ENCODE peak calls at places on chromosomes 1 and 21, in six cellular contexts. One of them, this sample, is unnamed.

GRCh38 chr1:30384286-30385245 is 338.8 kb downstream of the MATN1 start:
- DNase-seq in K562: no peak
- DNase-seq in H1: no peak
- DNase-seq in GM12892: no peak
- DNase-seq in GM12878: no peak
- DNase-seq in HepG2: no peak
- DNase-seq in this sample: no peak

GRCh38 chr21:41611441-41611840 is 103.5 kb upstream of the TMPRSS2 start:
- DNase-seq in K562: no peak
- DNase-seq in H1: no peak
- DNase-seq in GM12892: no peak
- DNase-seq in GM12878: no peak
- DNase-seq in HepG2: no peak
- DNase-seq in this sample: no peak

GRCh38 chr1:214234635-214235025 is 46.3 kb upstream of the SMYD2 start:
- DNase-seq in K562: no peak
- DNase-seq in H1: no peak
- DNase-seq in GM12892: no peak
- DNase-seq in GM12878: no peak
- DNase-seq in HepG2: no peak
- DNase-seq in this sample: no peak

GRCh38 chr1:1313500-1314236 is 5.3 kb downstream of the PUSL1 start:
- DNase-seq in K562: no peak
- DNase-seq in H1: no peak
- DNase-seq in GM12892: no peak
- DNase-seq in GM12878: no peak
- DNase-seq in HepG2: no peak
- DNase-seq in this sample: no peak

GRCh38 chr1:53594391-53595180 is 135.4 kb downstream of the DMRTB1 start:
- DNase-seq in K562: no peak
- DNase-seq in H1: no peak
- DNase-seq in GM12892: no peak
- DNase-seq in GM12878: no peak
- DNase-seq in HepG2: no peak
- DNase-seq in this sample: no peak

GRCh38 chr1:177913762-177914540 is 55.9 kb downstream of the SEC16B start:
- DNase-seq in K562: no peak
- DNase-seq in H1: no peak
- DNase-seq in GM12892: no peak
- DNase-seq in GM12878: no peak
- DNase-seq in HepG2: peak
- DNase-seq in this sample: no peak

GRCh38 chr1:183239220-183239742 is 53.2 kb downstream of the LAMC2 start:
- DNase-seq in K562: no peak
- DNase-seq in H1: no peak
- DNase-seq in GM12892: no peak
- DNase-seq in GM12878: no peak
- DNase-seq in HepG2: no peak
- DNase-seq in this sample: no peak

GRCh38 chr1:111497592-111497991 is 5.8 kb downstream of the ADORA3 start:
- DNase-seq in K562: no peak
- DNase-seq in H1: no peak
- DNase-seq in GM12892: no peak
- DNase-seq in GM12878: no peak
- DNase-seq in HepG2: no peak
- DNase-seq in this sample: no peak

GRCh38 chr1:222006715-222007114 is 264.8 kb upstream of the DUSP10 start:
- DNase-seq in K562: no peak
- DNase-seq in H1: no peak
- DNase-seq in GM12892: no peak
- DNase-seq in GM12878: no peak
- DNase-seq in HepG2: no peak
- DNase-seq in this sample: no peak

GRCh38 chr1:221381858-221382623 is 359.8 kb downstream of the DUSP10 start:
- DNase-seq in K562: no peak
- DNase-seq in H1: no peak
- DNase-seq in GM12892: no peak
- DNase-seq in GM12878: no peak
- DNase-seq in HepG2: no peak
- DNase-seq in this sample: no peak

GRCh38 chr1:226600254-226600653 is 51.7 kb downstream of the STUM start:
- DNase-seq in K562: no peak
- DNase-seq in H1: no peak
- DNase-seq in GM12892: no peak
- DNase-seq in GM12878: no peak
- DNase-seq in HepG2: no peak
- DNase-seq in this sample: no peak

GRCh38 chr1:19046972-19047371 is 90.5 kb upstream of the IFFO2 start:
- DNase-seq in K562: no peak
- DNase-seq in H1: no peak
- DNase-seq in GM12892: no peak
- DNase-seq in GM12878: no peak
- DNase-seq in HepG2: no peak
- DNase-seq in this sample: no peak

GRCh38 chr21:44966135-44967081 is 26.6 kb downstream of the SLX9 start:
- DNase-seq in K562: no peak
- DNase-seq in H1: no peak
- DNase-seq in GM12892: no peak
- DNase-seq in GM12878: no peak
- DNase-seq in HepG2: no peak
- DNase-seq in this sample: no peak

GRCh38 chr1:248755505-248755904 is at the start of gene LYPD8:
- DNase-seq in K562: no peak
- DNase-seq in H1: no peak
- DNase-seq in GM12892: no peak
- DNase-seq in GM12878: no peak
- DNase-seq in HepG2: no peak
- DNase-seq in this sample: no peak

GRCh38 chr1:39407889-39408640 is 83.4 kb upstream of the BMP8A start:
- DNase-seq in K562: no peak
- DNase-seq in H1: no peak
- DNase-seq in GM12892: no peak
- DNase-seq in GM12878: no peak
- DNase-seq in HepG2: peak
- DNase-seq in this sample: no peak

GRCh38 chr21:46189959-46190490 is 5.8 kb upstream of the SPATC1L start:
- DNase-seq in K562: no peak
- DNase-seq in H1: no peak
- DNase-seq in GM12892: peak
- DNase-seq in GM12878: no peak
- DNase-seq in HepG2: no peak
- DNase-seq in this sample: no peak

GRCh38 chr21:46193829-46194373 is 9.6 kb upstream of the SPATC1L start:
- DNase-seq in K562: no peak
- DNase-seq in H1: no peak
- DNase-seq in GM12892: no peak
- DNase-seq in GM12878: no peak
- DNase-seq in HepG2: no peak
- DNase-seq in this sample: no peak

GRCh38 chr21:46191257-46191685 is 7.0 kb upstream of the SPATC1L start:
- DNase-seq in K562: peak
- DNase-seq in H1: no peak
- DNase-seq in GM12892: peak
- DNase-seq in GM12878: no peak
- DNase-seq in HepG2: no peak
- DNase-seq in this sample: no peak

GRCh38 chr21:46190491-46191131 is 6.4 kb upstream of the SPATC1L start:
- DNase-seq in K562: no peak
- DNase-seq in H1: no peak
- DNase-seq in GM12892: no peak
- DNase-seq in GM12878: no peak
- DNase-seq in HepG2: no peak
- DNase-seq in this sample: no peak

DNA sequence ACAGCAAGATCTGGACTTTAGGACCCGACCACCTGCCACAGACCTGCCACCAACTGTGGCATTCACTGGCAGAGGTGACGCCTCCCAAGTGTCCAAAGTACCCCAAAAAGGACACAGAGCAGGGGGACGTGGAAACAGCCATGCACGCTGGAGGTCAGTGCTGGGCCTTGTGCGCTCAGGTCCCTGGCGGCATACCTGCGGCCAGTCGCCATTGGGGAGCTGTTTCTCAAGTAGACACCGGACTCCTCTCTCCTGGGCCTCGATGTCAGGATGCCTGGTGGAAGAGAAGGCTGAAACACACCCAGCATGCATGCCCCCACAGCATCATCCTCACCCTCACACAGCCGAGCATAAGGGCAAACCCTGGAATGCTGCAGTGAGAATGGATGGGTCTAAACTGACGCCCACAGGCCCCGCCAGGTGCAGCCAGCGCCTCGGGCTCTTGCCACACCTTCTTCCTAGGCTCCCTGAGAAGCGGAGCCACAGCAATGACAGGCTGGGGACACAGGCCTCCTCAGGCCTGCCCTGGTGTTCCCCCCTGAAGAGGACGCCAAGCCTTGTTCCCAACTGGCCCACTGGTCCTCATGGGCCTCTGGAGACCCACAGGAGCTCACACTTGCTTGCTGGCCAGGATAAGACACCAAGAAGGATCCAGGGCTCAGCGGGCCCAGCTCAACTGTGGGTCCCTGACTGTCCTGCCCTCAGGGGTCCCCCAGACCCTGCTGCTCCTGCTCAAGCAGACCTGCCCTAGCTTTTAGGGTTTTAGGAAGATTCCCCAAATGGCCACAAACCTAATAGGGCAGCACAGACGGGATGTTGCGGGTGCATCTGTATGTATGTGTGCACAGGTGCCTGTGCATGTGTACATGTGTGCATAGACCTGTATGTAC is 7.7 kb upstream of the SPATC1L start:
- DNase-seq in K562: no peak
- DNase-seq in H1: no peak
- DNase-seq in GM12892: no peak
- DNase-seq in GM12878: no peak
- DNase-seq in HepG2: no peak
- DNase-seq in this sample: no peak
- TF ChIP-seq POLR2AphosphoS5 in K562: no peak
- TF ChIP-seq POLR2AphosphoS5 in H1: peak
- TF ChIP-seq POLR2AphosphoS5 in GM12892: no peak
- TF ChIP-seq POLR2AphosphoS5 in GM12878: no peak
- TF ChIP-seq POLR2AphosphoS5 in HepG2: no peak
- TF ChIP-seq POLR2AphosphoS5 in this sample: no peak

GRCh38 chr1:155003766-155004351 is 1.3 kb downstream of the ZBTB7B start:
- DNase-seq in K562: peak
- DNase-seq in H1: no peak
- DNase-seq in GM12892: no peak
- DNase-seq in GM12878: no peak
- DNase-seq in HepG2: peak
- DNase-seq in this sample: no peak
- TF ChIP-seq POLR2A in K562: no peak
- TF ChIP-seq POLR2A in H1: no peak
- TF ChIP-seq POLR2A in GM12892: no peak
- TF ChIP-seq POLR2A in GM12878: peak
- TF ChIP-seq POLR2A in HepG2: peak
- TF ChIP-seq POLR2A in this sample: no peak

DNA sequence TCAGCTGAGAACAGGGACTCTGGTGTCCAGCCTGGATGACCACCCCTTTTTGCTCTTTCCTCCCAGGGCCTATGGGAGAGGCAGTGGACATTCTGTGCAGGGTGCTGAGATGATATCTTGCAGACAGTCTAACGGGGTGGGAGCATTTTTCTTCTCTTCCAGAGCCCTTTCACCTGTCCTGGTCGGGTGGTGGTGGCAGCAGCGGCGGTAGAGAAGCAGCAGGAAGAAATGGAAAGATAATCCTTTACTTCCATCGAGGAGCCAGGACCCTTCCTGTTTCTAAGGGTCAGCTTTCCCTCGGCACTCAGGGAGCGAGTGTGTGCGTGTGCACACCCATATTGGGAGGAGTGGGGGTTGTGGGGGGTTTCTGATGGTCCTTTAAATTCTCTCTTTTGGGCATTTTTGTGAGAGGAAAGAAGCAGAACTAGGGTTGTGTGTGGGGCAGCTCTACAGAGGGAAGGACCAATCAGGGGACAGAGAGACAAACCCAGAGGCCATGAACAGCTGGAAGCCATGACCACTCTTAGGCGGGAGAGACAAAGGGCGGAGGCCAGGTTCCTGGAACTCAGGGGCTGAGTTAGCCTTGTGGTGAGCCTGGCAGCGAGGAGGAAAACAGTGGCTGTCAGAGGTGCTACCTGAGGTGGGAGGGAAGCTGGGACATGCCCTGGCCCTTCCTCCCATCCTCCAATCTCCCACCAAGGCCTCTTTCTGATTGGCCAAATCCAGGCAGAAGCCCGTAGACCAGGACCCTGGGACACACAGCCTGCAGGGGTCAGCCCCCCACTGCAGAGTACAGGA is 31.2 kb upstream of the CSF3R start:
- DNase-seq in K562: peak
- DNase-seq in H1: no peak
- DNase-seq in GM12892: no peak
- DNase-seq in GM12878: no peak
- DNase-seq in HepG2: no peak
- DNase-seq in this sample: no peak
- TF ChIP-seq TAF1 in K562: no peak
- TF ChIP-seq TAF1 in H1: no peak
- TF ChIP-seq TAF1 in GM12892: no peak
- TF ChIP-seq TAF1 in GM12878: no peak
- TF ChIP-seq TAF1 in HepG2: no peak
- TF ChIP-seq TAF1 in this sample: no peak

GRCh38 chr1:65265296-65266271 is 43.8 kb upstream of the DNAJC6 start:
- DNase-seq in K562: no peak
- DNase-seq in H1: no peak
- DNase-seq in GM12892: peak
- DNase-seq in GM12878: no peak
- DNase-seq in HepG2: peak
- DNase-seq in this sample: peak
- TF ChIP-seq POLR2AphosphoS5 in K562: no peak
- TF ChIP-seq POLR2AphosphoS5 in H1: peak
- TF ChIP-seq POLR2AphosphoS5 in GM12892: no peak
- TF ChIP-seq POLR2AphosphoS5 in GM12878: no peak
- TF ChIP-seq POLR2AphosphoS5 in HepG2: no peak
- TF ChIP-seq POLR2AphosphoS5 in this sample: no peak

DNA sequence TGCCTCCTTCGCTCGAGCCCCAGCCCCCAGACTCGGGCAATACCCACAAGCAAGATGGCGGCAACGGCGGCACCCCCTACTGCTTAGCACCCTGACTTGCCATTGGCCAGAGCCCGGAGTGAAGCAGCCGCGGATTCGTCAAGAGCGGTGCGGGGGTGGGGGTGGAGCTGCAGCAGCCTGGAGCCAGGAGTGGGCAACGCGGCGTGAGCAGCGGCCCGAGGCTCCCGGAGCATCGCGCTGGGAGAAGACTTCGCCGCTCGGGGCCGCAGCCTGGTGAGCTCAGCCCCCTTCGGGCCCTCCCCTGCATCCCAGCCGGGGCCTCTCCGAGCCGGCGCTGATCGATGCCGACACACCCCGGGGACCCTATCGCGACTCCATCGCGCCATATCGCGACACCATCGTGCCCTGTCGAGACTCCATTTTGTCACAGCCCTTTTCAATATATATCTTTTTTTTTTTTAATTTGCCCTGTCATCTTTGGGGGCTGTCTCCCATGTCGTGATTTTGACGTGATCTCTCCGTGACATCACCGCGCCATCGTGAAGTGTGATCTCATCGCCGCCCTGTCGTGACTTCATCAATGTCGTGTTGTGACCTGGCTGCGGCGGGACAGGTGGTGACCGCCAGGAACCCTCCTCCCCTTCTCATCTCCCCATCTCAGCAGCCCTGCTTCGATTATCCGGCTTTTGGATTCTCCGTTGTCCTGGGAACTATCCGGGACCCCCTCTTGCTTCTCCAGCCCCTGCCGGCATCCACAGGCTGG is at the start of gene NCDN:
- DNase-seq in K562: peak
- DNase-seq in H1: peak
- DNase-seq in GM12892: peak
- DNase-seq in GM12878: peak
- DNase-seq in HepG2: peak
- DNase-seq in this sample: peak
- TF ChIP-seq POLR2A in K562: peak
- TF ChIP-seq POLR2A in H1: peak
- TF ChIP-seq POLR2A in GM12892: peak
- TF ChIP-seq POLR2A in GM12878: peak
- TF ChIP-seq POLR2A in HepG2: peak
- TF ChIP-seq POLR2A in this sample: peak

GRCh38 chr1:63327417-63328139 is 5.2 kb downstream of the FOXD3 start:
- DNase-seq in K562: peak
- DNase-seq in H1: peak
- DNase-seq in GM12892: no peak
- DNase-seq in GM12878: no peak
- DNase-seq in HepG2: peak
- DNase-seq in this sample: no peak
- TF ChIP-seq TAF1 in K562: no peak
- TF ChIP-seq TAF1 in H1: peak
- TF ChIP-seq TAF1 in GM12892: no peak
- TF ChIP-seq TAF1 in GM12878: no peak
- TF ChIP-seq TAF1 in HepG2: no peak
- TF ChIP-seq TAF1 in this sample: no peak